ENCODE peak calls at places on chromosomes 13 and 19, in four cellular contexts. G is stimulated activated CD4-positive, alpha-beta T cell treated with anti-CD3 and anti-CD28 coated beads, Interleukin-4, amount 100 ng/mL, for 24 hours; Z is heart left ventricle; O is NAMALWA. A is an unnamed sample.
A peak's percentile ranks its signal among the peaks of the same experiment; 100 is the strongest.

GRCh38 chr13:99931462-99931861 is 40.1 kb downstream of the ZIC5 start:
- DNase-seq in O (no peak), G (no peak), Z (no peak), A (no peak)

GRCh38 chr13:24511019-24511823 is 1.4 kb downstream of the PARP4 start:
- DNase-seq in Z (no peak), O (peak; percentile 81), G (peak; percentile 73), A (no peak)

GRCh38 chr13:97493471-97493870 is 59.5 kb downstream of the RAP2A start:
- DNase-seq in O (no peak), Z (no peak), G (no peak), A (peak; percentile 34)

GRCh38 chr13:100580045-100580444 is 8.5 kb downstream of the GGACT start:
- DNase-seq in Z (no peak), G (no peak), O (no peak), A (no peak)

GRCh38 chr19:10871711-10872550 is 578 bp downstream of the CARM1 start:
- DNase-seq in G (peak; percentile 23), Z (peak; percentile 49), O (peak; percentile 53), A (no peak)

GRCh38 chr19:6412111-6412999 is 12.3 kb downstream of the KHSRP start:
- DNase-seq in G (peak; percentile 55), Z (no peak), O (peak; percentile 64), A (no peak)

GRCh38 chr19:30324982-30325381 is 47.2 kb upstream of the ZNF536 start:
- DNase-seq in G (no peak), O (no peak), Z (no peak), A (no peak)

GRCh38 chr13:42458193-42458592 is 115.8 kb upstream of the TNFSF11 start:
- DNase-seq in Z (no peak), G (no peak), O (no peak), A (no peak)

GRCh38 chr13:23987331-23987730 is 90.0 kb upstream of the C1QTNF9B start:
- DNase-seq in Z (no peak), G (no peak), O (no peak), A (no peak)

GRCh38 chr19:19034204-19034624 is 811 bp downstream of the ARMC6 start:
- DNase-seq in Z (no peak), O (peak; percentile 96), G (peak; percentile 81), A (peak; percentile 81)

GRCh38 chr13:75771818-75772217 is 135.7 kb downstream of the LMO7 start:
- DNase-seq in Z (no peak), O (no peak), G (no peak), A (no peak)

GRCh38 chr13:74104661-74105275 is 29.4 kb downstream of the KLF12 start:
- DNase-seq in O (no peak), Z (no peak), G (no peak), A (no peak)

GRCh38 chr13:99916366-99917103 is 55.0 kb downstream of the ZIC5 start:
- DNase-seq in O (peak; percentile 81), Z (no peak), G (peak; percentile 29), A (peak; percentile 85)

GRCh38 chr19:38035515-38036495 is 128.8 kb downstream of the SIPA1L3 start:
- DNase-seq in Z (no peak), O (no peak), G (no peak), A (no peak)

GRCh38 chr19:56639217-56639616 is 3.7 kb upstream of the SMIM17 start:
- DNase-seq in Z (no peak), O (peak; percentile 30), G (no peak), A (no peak)

GRCh38 chr13:19069684-19070397 is 111.8 kb downstream of the TUBA3C start:
- DNase-seq in O (no peak), Z (no peak), G (no peak), A (no peak)

GRCh38 chr19:15550847-15551182 is 42.5 kb downstream of the CYP4F22 start:
- DNase-seq in O (no peak), G (no peak), Z (no peak), A (peak; percentile 49)

GRCh38 chr13:52832268-52832667 is 16.2 kb downstream of the PCDH8 start:
- DNase-seq in G (no peak), Z (no peak), O (no peak), A (peak; percentile 52)

GRCh38 chr19:53082929-53083328 is 20.3 kb downstream of the ZNF160 start:
- DNase-seq in O (no peak), Z (no peak), G (no peak), A (no peak)

GRCh38 chr19:6271721-6272410 is 7.9 kb downstream of the MLLT1 start:
- DNase-seq in G (no peak), Z (peak; percentile 86), O (no peak), A (peak; percentile 68)

GRCh38 chr13:75666646-75667351 is 30.7 kb downstream of the LMO7 start:
- DNase-seq in G (no peak), Z (no peak), O (no peak), A (no peak)

GRCh38 chr19:1117654-1118053 is 13.9 kb downstream of the GPX4 start:
- DNase-seq in Z (no peak), O (no peak), G (no peak), A (no peak)

GRCh38 chr13:30679483-30680330 is 55.6 kb upstream of the ALOX5AP start:
- DNase-seq in O (peak; percentile 73), G (peak; percentile 30), Z (no peak), A (no peak)

GRCh38 chr13:93326427-93326826 is 99.8 kb downstream of the GPC6 start:
- DNase-seq in G (no peak), O (no peak), Z (no peak), A (no peak)

GRCh38 chr13:48660356-48661076 is 6.8 kb downstream of the CYSLTR2 start:
- DNase-seq in G (no peak), O (no peak), Z (peak; percentile 34), A (no peak)

GRCh38 chr13:108777421-108778420 is 148.3 kb downstream of the MYO16 start:
- DNase-seq in Z (no peak), G (no peak), O (no peak), A (no peak)

GRCh38 chr19:35062942-35063341 is 21.4 kb downstream of the HPN start:
- DNase-seq in O (no peak), G (no peak), Z (no peak), A (no peak)

GRCh38 chr19:45402469-45403070 is 2.3 kb downstream of the PPP1R13L start:
- DNase-seq in Z (peak; percentile 46), G (no peak), O (no peak), A (no peak)

GRCh38 chr19:35247526-35248309 is 1.1 kb upstream of the LSR start:
- DNase-seq in G (peak; percentile 61), O (no peak), Z (peak; percentile 51), A (no peak)

GRCh38 chr19:10420444-10421239 is at the start of gene PDE4A:
- DNase-seq in Z (no peak), O (peak; percentile 87), G (peak; percentile 44), A (peak; percentile 41)

GRCh38 chr13:32113564-32113963 is 82.0 kb downstream of the FRY start:
- DNase-seq in G (no peak), O (no peak), Z (no peak), A (no peak)

GRCh38 chr13:76148926-76149325 is 512.8 kb downstream of the LMO7 start:
- DNase-seq in G (no peak), Z (no peak), O (no peak), A (no peak)

A was measured in SHP77.